ENCODE peak calls at places on chromosomes 3 and 15, in ten cellular contexts. A, S, P, D, W, J, R, C, I and B are unnamed samples.

GRCh38 chr3:33115024-33115768 is 1.4 kb downstream of the CRTAP start:
- DNase-seq in D (no peak), R (peak), J (no peak), P (peak), A (no peak), W (peak), C (no peak), I (no peak), S (no peak), B (peak)

GRCh38 chr3:71579934-71580318 is 3.6 kb downstream of the FOXP1 start:
- DNase-seq in W (no peak), A (no peak), P (peak), I (no peak), R (no peak), J (no peak), S (no peak), D (no peak), C (no peak), B (no peak)

GRCh38 chr3:84980011-84980410 is 21.2 kb downstream of the CADM2 start:
- DNase-seq in S (no peak), R (no peak), C (no peak), A (no peak), I (no peak), W (no peak), J (no peak), P (no peak), D (no peak), B (peak)

GRCh38 chr3:169952045-169952444 is 14.6 kb upstream of the SEC62 start:
- DNase-seq in C (no peak), A (no peak), J (no peak), D (no peak), P (no peak), W (no peak), I (no peak), S (no peak), R (peak), B (no peak)

GRCh38 chr3:62562017-62562416 is 188.7 kb upstream of the FEZF2 start:
- DNase-seq in C (no peak), W (no peak), J (no peak), D (no peak), P (peak), I (no peak), R (peak), A (no peak), S (no peak), B (no peak)

GRCh38 chr15:98174286-98174685 is 213.8 kb downstream of the ARRDC4 start:
- DNase-seq in C (no peak), W (no peak), S (peak), P (peak), J (no peak), D (no peak), R (no peak), I (no peak), A (no peak), B (no peak)

GRCh38 chr15:48823237-48823636 is 12.4 kb upstream of the CEP152 start:
- DNase-seq in P (peak), I (no peak), C (no peak), J (no peak), D (no peak), A (no peak), W (no peak), S (no peak), R (peak), B (no peak)

GRCh38 chr3:86180696-86181095 is 810.3 kb downstream of the VGLL3 start:
- DNase-seq in W (no peak), I (no peak), P (no peak), A (no peak), C (no peak), D (no peak), J (no peak), S (peak), R (peak), B (no peak)

GRCh38 chr3:14505803-14506500 is 34.2 kb downstream of the GRIP2 start:
- DNase-seq in S (no peak), D (no peak), W (no peak), I (no peak), J (no peak), P (no peak), A (no peak), C (no peak), R (no peak), B (no peak)

GRCh38 chr3:161042023-161042501 is 63.1 kb downstream of the B3GALNT1 start:
- DNase-seq in C (no peak), D (no peak), R (peak), J (no peak), W (no peak), P (no peak), S (peak), A (no peak), I (no peak), B (no peak)

GRCh38 chr3:26712211-26713026 is 89.8 kb downstream of the LRRC3B start:
- DNase-seq in R (no peak), C (no peak), J (no peak), W (no peak), I (no peak), P (peak), D (peak), S (peak), A (no peak), B (no peak)

GRCh38 chr3:52527732-52528595 is 5.7 kb downstream of the NT5DC2 start:
- DNase-seq in R (no peak), D (no peak), S (no peak), J (no peak), C (no peak), W (no peak), A (no peak), I (no peak), P (no peak), B (no peak)

GRCh38 chr3:52121813-52122212 is 32.4 kb downstream of the POC1A start:
- DNase-seq in I (no peak), A (no peak), C (no peak), P (peak), W (no peak), S (no peak), J (no peak), D (no peak), R (no peak), B (no peak)

GRCh38 chr3:113947372-113948014 is at the start of gene ZDHHC23:
- DNase-seq in W (peak), J (peak), D (peak), I (peak), P (peak), S (peak), A (peak), C (peak), R (peak), B (peak)

GRCh38 chr15:61831505-61831921 is 228.7 kb downstream of the VPS13C start:
- DNase-seq in W (no peak), S (no peak), P (peak), R (no peak), C (no peak), I (no peak), D (no peak), A (no peak), J (no peak), B (no peak)

GRCh38 chr3:9168230-9168629 is 81.2 kb downstream of the SRGAP3 start:
- DNase-seq in P (no peak), I (no peak), D (no peak), W (no peak), A (no peak), R (no peak), S (no peak), J (no peak), C (peak), B (no peak)

GRCh38 chr15:95024388-95024787 is 793.0 kb downstream of the MCTP2 start:
- DNase-seq in D (no peak), P (peak), J (no peak), R (peak), I (no peak), W (no peak), S (peak), A (no peak), C (no peak), B (no peak)

GRCh38 chr3:154243353-154243752 is 80.9 kb downstream of the DHX36 start:
- DNase-seq in P (peak), D (no peak), W (no peak), A (no peak), I (no peak), R (peak), C (no peak), J (no peak), S (no peak), B (no peak)

GRCh38 chr15:75043509-75044257 is 20.3 kb downstream of the PPCDC start:
- DNase-seq in J (no peak), R (peak), D (no peak), A (no peak), C (no peak), W (peak), S (peak), P (peak), I (no peak), B (peak)

GRCh38 chr15:88918738-88919137 is 5.6 kb upstream of the MFGE8 start:
- DNase-seq in D (no peak), I (no peak), P (peak), C (no peak), R (peak), A (no peak), S (peak), W (peak), J (no peak), B (no peak)

GRCh38 chr3:151584603-151585002 is 123.7 kb upstream of the IGSF10 start:
- DNase-seq in D (no peak), J (no peak), S (no peak), C (no peak), P (peak), A (no peak), I (no peak), W (no peak), R (peak), B (no peak)

GRCh38 chr3:151216641-151217040 is 13.6 kb upstream of the GPR171 start:
- DNase-seq in A (no peak), C (no peak), W (no peak), S (no peak), P (no peak), R (peak), J (no peak), D (no peak), I (no peak), B (no peak)

GRCh38 chr15:66655997-66656396 is 46.0 kb upstream of the SMAD6 start:
- DNase-seq in I (no peak), S (peak), P (no peak), C (no peak), W (no peak), J (no peak), D (no peak), A (no peak), R (no peak), B (no peak)

GRCh38 chr3:168885028-168885427 is 778.5 kb downstream of the MECOM start:
- DNase-seq in P (no peak), J (no peak), R (peak), D (no peak), C (no peak), W (no peak), I (no peak), A (no peak), S (no peak), B (no peak)

GRCh38 chr3:4417449-4417848 is 49.6 kb downstream of the SUMF1 start:
- DNase-seq in A (no peak), W (peak), D (no peak), I (no peak), J (no peak), C (no peak), P (peak), S (no peak), R (peak), B (no peak)